ENCODE peak calls at places on chromosomes 7 and 10, in seven cellular contexts. L is astrocyte, M is transverse colon, R is HL-60, Q is fibroblast of pulmonary artery, O is mucosa of descending colon, S is brain microvascular endothelial cell. A is an unnamed sample.

GRCh38 chr7:47672267-47672920 is 90.5 kb upstream of the TNS3 start:
- DNase-seq in L (no peak), M (no peak), R (no peak), Q (no peak), O (no peak), S (no peak), A (no peak)

GRCh38 chr7:33610918-33611317 is 294.4 kb upstream of the BMPER start:
- DNase-seq in L (no peak), M (no peak), R (no peak), Q (no peak), O (no peak), S (no peak), A (no peak)

GRCh38 chr7:55120501-55121198 is 101.8 kb downstream of the EGFR start:
- DNase-seq in L (peak), M (no peak), R (no peak), Q (peak), O (no peak), S (no peak), A (no peak)

GRCh38 chr7:157771-158251 is 34.6 kb upstream of the FAM20C start:
- DNase-seq in L (no peak), M (no peak), R (no peak), Q (no peak), O (peak), S (no peak), A (no peak)

GRCh38 chr10:106956216-106956915 is 208.1 kb downstream of the SORCS1 start:
- DNase-seq in L (no peak), M (no peak), R (no peak), Q (no peak), O (no peak), S (no peak), A (no peak)

GRCh38 chr7:103660455-103661371 is 214.7 kb upstream of the SLC26A5 start:
- DNase-seq in L (peak), M (no peak), R (no peak), Q (peak), O (no peak), S (peak), A (peak)

GRCh38 chr7:100721505-100721812 is 1.2 kb downstream of the EPO start:
- DNase-seq in L (no peak), M (no peak), R (no peak), Q (no peak), O (no peak), S (no peak), A (no peak)

GRCh38 chr10:75187961-75188426 is 22.6 kb upstream of the VDAC2 start:
- DNase-seq in L (peak), M (peak), R (no peak), Q (peak), O (peak), S (peak), A (peak)

GRCh38 chr7:74063223-74063641 is 20.4 kb upstream of the LIMK1 start:
- DNase-seq in L (no peak), M (no peak), R (no peak), Q (no peak), O (peak), S (no peak), A (no peak)

GRCh38 chr7:127831312-127832212 is 179.6 kb downstream of the SND1 start:
- DNase-seq in L (no peak), M (no peak), R (no peak), Q (peak), O (no peak), S (no peak), A (no peak)

GRCh38 chr7:32347244-32347828 is 142.8 kb downstream of the LSM5 start:
- DNase-seq in L (no peak), M (no peak), R (no peak), Q (peak), O (no peak), S (peak), A (peak)

GRCh38 chr10:120735773-120736371 is 115.3 kb upstream of the WDR11 start:
- DNase-seq in L (no peak), M (no peak), R (no peak), Q (peak), O (no peak), S (no peak), A (no peak)
- TF ChIP-seq CTCF in L (peak), M (peak), R (peak), Q (peak), O (peak), S (peak), A (peak)

GRCh38 chr10:86644412-86645110 is 9.8 kb upstream of the OPN4 start:
- DNase-seq in L (peak), M (no peak), R (no peak), Q (no peak), O (no peak), S (peak), A (no peak)
- TF ChIP-seq CTCF in L (no peak), M (no peak), R (no peak), Q (no peak), O (no peak), S (peak), A (no peak)

DNA sequence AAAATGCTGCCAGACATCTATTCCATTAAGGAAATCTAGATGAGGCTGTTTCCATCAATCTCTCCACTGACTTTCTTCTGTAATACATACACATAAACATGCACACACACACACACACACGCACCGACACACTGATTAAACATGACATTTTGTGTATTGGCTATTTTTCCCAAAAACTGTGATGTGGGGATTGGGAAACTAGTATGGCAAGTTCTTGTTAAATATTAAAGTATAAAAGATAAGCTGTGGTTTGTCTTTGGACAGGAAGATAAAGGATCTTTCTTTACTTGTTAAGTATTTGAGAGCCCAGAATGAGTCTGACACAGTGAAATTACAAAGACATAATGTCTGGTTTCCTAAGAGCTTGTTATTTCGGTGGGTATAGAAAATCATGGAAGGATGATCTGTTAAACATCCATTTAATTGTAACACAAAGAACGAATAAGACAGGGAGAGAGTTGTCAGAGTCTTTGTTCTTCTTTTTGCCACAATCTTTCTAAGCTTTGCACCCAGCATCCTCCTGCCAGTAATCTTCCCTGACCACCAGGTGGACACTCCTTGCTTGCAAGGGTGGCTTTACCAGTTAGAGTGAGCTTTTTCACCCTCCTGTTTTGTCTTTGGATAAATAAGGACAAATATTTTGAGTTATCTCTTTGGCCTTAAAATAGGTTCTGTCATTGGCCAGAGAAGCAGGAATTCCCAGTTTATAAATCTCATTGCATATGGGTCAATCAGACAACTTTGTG is 177.2 kb upstream of the TMEM72 start:
- DNase-seq in L (peak), M (no peak), R (no peak), Q (no peak), O (no peak), S (no peak), A (peak)
- TF ChIP-seq CTCF in L (no peak), M (no peak), R (no peak), Q (peak), O (no peak), S (peak), A (peak)

GRCh38 chr7:86592185-86592584 is 51.5 kb upstream of the GRM3 start:
- DNase-seq in L (no peak), M (no peak), R (no peak), Q (no peak), O (no peak), S (no peak), A (no peak)
- TF ChIP-seq CTCF in L (no peak), M (no peak), R (no peak), Q (no peak), O (no peak), S (no peak), A (no peak)

GRCh38 chr10:4998671-4999070 is 5.0 kb downstream of the AKR1C2 start:
- DNase-seq in L (no peak), M (no peak), R (no peak), Q (no peak), O (no peak), S (no peak), A (no peak)
- TF ChIP-seq CTCF in L (no peak), M (no peak), R (no peak), Q (no peak), O (no peak), S (no peak), A (no peak)